ENCODE peak calls at places on chromosomes 13 and 19, in five cellular contexts. T is spleen, I is prostate gland, Q is H1, U is Panc1. K is an unnamed sample.

GRCh38 chr19:22527554-22527953 is 105.4 kb upstream of the ZNF98 start:
- DNase-seq in T (no peak), I (no peak), Q (no peak), U (no peak), K (no peak)

GRCh38 chr19:6723738-6724137 is 3.3 kb upstream of the C3 start:
- DNase-seq in T (no peak), I (no peak), Q (no peak), U (no peak), K (peak)

GRCh38 chr19:7533281-7533819 is 2.2 kb upstream of the PNPLA6 start:
- DNase-seq in T (peak), I (peak), Q (peak), U (no peak), K (peak)

GRCh38 chr13:92896842-92897241 is 329.8 kb upstream of the GPC6 start:
- DNase-seq in T (no peak), I (no peak), Q (no peak), U (no peak), K (no peak)

GRCh38 chr13:110024646-110024980 is 238.2 kb upstream of the IRS2 start:
- DNase-seq in T (no peak), I (no peak), Q (no peak), U (no peak), K (no peak)

GRCh38 chr13:77554079-77554478 is 18.6 kb downstream of the SCEL start:
- DNase-seq in T (no peak), I (no peak), Q (no peak), U (no peak), K (peak)

GRCh38 chr13:48896312-48896711 is 79.4 kb upstream of the FNDC3A start:
- DNase-seq in T (no peak), I (no peak), Q (no peak), U (no peak), K (no peak)

GRCh38 chr13:113029487-113030258 is 60.7 kb downstream of the MCF2L start:
- DNase-seq in T (no peak), I (no peak), Q (peak), U (no peak), K (peak)

GRCh38 chr19:1247747-1248453 is 483 bp upstream of the MIDN start:
- DNase-seq in T (peak), I (peak), Q (peak), U (no peak), K (peak)

GRCh38 chr19:15836345-15836594 is 20.8 kb upstream of the OR10H1 start:
- DNase-seq in T (no peak), I (peak), Q (no peak), U (no peak), K (no peak)

GRCh38 chr13:48431987-48432615 is 19.2 kb upstream of the LPAR6 start:
- DNase-seq in T (no peak), I (no peak), Q (no peak), U (no peak), K (no peak)

GRCh38 chr19:48458016-48458415 is 2.6 kb downstream of the KCNJ14 start:
- DNase-seq in T (no peak), I (no peak), Q (no peak), U (no peak), K (no peak)

GRCh38 chr19:3175761-3176714 is 2.5 kb upstream of the S1PR4 start:
- DNase-seq in T (no peak), I (peak), Q (no peak), U (no peak), K (peak)

GRCh38 chr19:38929929-38930775 is at the start of gene SARS2:
- DNase-seq in T (peak), I (peak), Q (peak), U (peak), K (peak)

GRCh38 chr13:31797154-31797775 is 57.9 kb downstream of the RXFP2 start:
- DNase-seq in T (no peak), I (no peak), Q (no peak), U (no peak), K (no peak)

GRCh38 chr13:83730674-83731073 is 151.6 kb downstream of the SLITRK1 start:
- DNase-seq in T (no peak), I (no peak), Q (no peak), U (no peak), K (no peak)

GRCh38 chr13:34611678-34612077 is 330.4 kb upstream of the NBEA start:
- DNase-seq in T (no peak), I (no peak), Q (no peak), U (no peak), K (no peak)

GRCh38 chr19:57830071-57830602 is at the start of gene ZNF587B:
- DNase-seq in T (peak), I (peak), Q (peak), U (no peak), K (no peak)
- TF ChIP-seq POLR2AphosphoS5 in T (peak), I (peak), Q (peak), U (no peak), K (peak)

GRCh38 chr13:99041788-99042187 is 63.9 kb upstream of the DOCK9 start:
- DNase-seq in T (no peak), I (no peak), Q (no peak), U (no peak), K (no peak)
- TF ChIP-seq POLR2AphosphoS5 in T (no peak), I (no peak), Q (no peak), U (no peak), K (no peak)

GRCh38 chr19:28497887-28498286 is 715.1 kb downstream of the UQCRFS1 start:
- DNase-seq in T (no peak), I (no peak), Q (no peak), U (no peak), K (no peak)
- TF ChIP-seq POLR2AphosphoS5 in T (no peak), I (no peak), Q (no peak), U (no peak), K (no peak)

DNA sequence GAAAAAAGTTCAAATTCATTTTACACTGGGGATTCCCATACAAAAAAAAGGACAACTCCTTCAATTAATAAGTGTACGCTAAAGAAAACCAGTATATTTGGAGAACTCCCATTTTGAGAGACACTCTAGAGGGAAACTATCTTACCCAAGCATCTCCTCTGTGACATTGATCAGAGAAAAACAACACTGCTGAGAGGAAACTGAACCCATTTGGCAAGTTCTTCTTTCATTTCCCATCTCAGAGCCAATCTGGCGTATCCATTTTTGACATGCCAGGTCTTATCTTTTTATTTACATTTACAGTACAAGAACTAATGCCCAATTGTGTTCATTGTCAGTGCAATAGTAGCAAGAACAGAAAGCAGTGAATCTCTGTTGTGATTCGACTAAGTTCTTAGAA is 30.1 kb downstream of the LIG4 start:
- DNase-seq in T (no peak), I (no peak), Q (no peak), U (no peak), K (no peak)
- TF ChIP-seq POLR2AphosphoS5 in T (no peak), I (no peak), Q (no peak), U (no peak), K (no peak)

DNA sequence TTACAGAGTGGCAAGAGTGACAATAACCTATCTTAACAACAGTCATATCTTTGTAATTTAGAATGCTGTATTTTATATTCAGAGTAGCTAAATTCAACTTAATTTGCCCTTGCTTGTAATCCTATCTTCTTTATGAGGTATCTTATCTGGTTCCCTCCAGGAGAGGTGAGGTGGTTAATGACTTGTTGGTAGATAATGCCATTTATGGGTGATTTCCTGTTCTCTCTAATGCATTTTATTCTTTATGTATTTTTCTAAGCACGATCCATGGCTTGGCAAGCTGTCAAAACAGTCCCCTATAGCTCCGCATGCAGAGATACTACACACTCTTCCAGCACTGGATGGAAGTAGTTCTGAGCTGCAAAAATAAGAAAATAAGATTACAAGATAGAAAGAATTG is 267.9 kb downstream of the LMO7 start:
- DNase-seq in T (no peak), I (no peak), Q (no peak), U (no peak), K (no peak)
- TF ChIP-seq POLR2AphosphoS5 in T (no peak), I (no peak), Q (no peak), U (no peak), K (no peak)

GRCh38 chr13:36369268-36370107 is 23.3 kb upstream of the SPART start:
- DNase-seq in T (no peak), I (no peak), Q (no peak), U (no peak), K (no peak)
- TF ChIP-seq POLR2AphosphoS5 in T (no peak), I (no peak), Q (no peak), U (no peak), K (no peak)